ENCODE peak calls at places on chromosome 22, in seven cellular contexts. One of them, this sample, is unnamed.

GRCh38 chr22:18000441-18001039 is 23.8 kb downstream of the MICAL3 start:
- DNase-seq in cardiac muscle cell: peak
- DNase-seq in adipocyte: peak
- DNase-seq in fibroblast of lung: no peak
- DNase-seq in IMR-90: no peak
- DNase-seq in tibial artery: no peak
- DNase-seq in GM23338: peak
- DNase-seq in this sample: peak

GRCh38 chr22:19115628-19116027 is 6.6 kb downstream of the DGCR2 start:
- DNase-seq in cardiac muscle cell: no peak
- DNase-seq in adipocyte: no peak
- DNase-seq in fibroblast of lung: no peak
- DNase-seq in IMR-90: no peak
- DNase-seq in tibial artery: no peak
- DNase-seq in GM23338: no peak
- DNase-seq in this sample: peak

GRCh38 chr22:17774206-17774927 is at the start of gene BID:
- DNase-seq in cardiac muscle cell: peak
- DNase-seq in adipocyte: peak
- DNase-seq in fibroblast of lung: no peak
- DNase-seq in IMR-90: peak
- DNase-seq in tibial artery: no peak
- DNase-seq in GM23338: peak
- DNase-seq in this sample: no peak

GRCh38 chr22:42780070-42780540 is 59.4 kb upstream of the A4GALT start:
- DNase-seq in cardiac muscle cell: peak
- DNase-seq in adipocyte: peak
- DNase-seq in fibroblast of lung: peak
- DNase-seq in IMR-90: peak
- DNase-seq in tibial artery: peak
- DNase-seq in GM23338: peak
- DNase-seq in this sample: peak

GRCh38 chr22:17866621-17867020 is 92.4 kb upstream of the BID start:
- DNase-seq in cardiac muscle cell: no peak
- DNase-seq in adipocyte: no peak
- DNase-seq in fibroblast of lung: no peak
- DNase-seq in IMR-90: no peak
- DNase-seq in tibial artery: no peak
- DNase-seq in GM23338: no peak
- DNase-seq in this sample: no peak

GRCh38 chr22:42064629-42065028 is 6.0 kb downstream of the NAGA start:
- DNase-seq in cardiac muscle cell: no peak
- DNase-seq in adipocyte: no peak
- DNase-seq in fibroblast of lung: no peak
- DNase-seq in IMR-90: no peak
- DNase-seq in tibial artery: no peak
- DNase-seq in GM23338: no peak
- DNase-seq in this sample: no peak

GRCh38 chr22:36201630-36202312 is at the start of gene APOL4:
- DNase-seq in cardiac muscle cell: peak
- DNase-seq in adipocyte: peak
- DNase-seq in fibroblast of lung: peak
- DNase-seq in IMR-90: no peak
- DNase-seq in tibial artery: peak
- DNase-seq in GM23338: no peak
- DNase-seq in this sample: no peak

GRCh38 chr22:27715078-27715477 is 86.5 kb downstream of the MN1 start:
- DNase-seq in cardiac muscle cell: no peak
- DNase-seq in adipocyte: no peak
- DNase-seq in fibroblast of lung: no peak
- DNase-seq in IMR-90: no peak
- DNase-seq in tibial artery: no peak
- DNase-seq in GM23338: no peak
- DNase-seq in this sample: no peak

GRCh38 chr22:35609761-35610160 is 7.4 kb downstream of the MB start:
- DNase-seq in cardiac muscle cell: no peak
- DNase-seq in adipocyte: no peak
- DNase-seq in fibroblast of lung: no peak
- DNase-seq in IMR-90: no peak
- DNase-seq in tibial artery: no peak
- DNase-seq in GM23338: no peak
- DNase-seq in this sample: no peak

GRCh38 chr22:30305906-30306628 is 16.8 kb upstream of the CASTOR1 start:
- DNase-seq in cardiac muscle cell: no peak
- DNase-seq in adipocyte: no peak
- DNase-seq in fibroblast of lung: no peak
- DNase-seq in IMR-90: no peak
- DNase-seq in tibial artery: no peak
- DNase-seq in GM23338: no peak
- DNase-seq in this sample: no peak

GRCh38 chr22:36470994-36471331 is 10.5 kb downstream of the TXN2 start:
- DNase-seq in cardiac muscle cell: no peak
- DNase-seq in adipocyte: no peak
- DNase-seq in fibroblast of lung: peak
- DNase-seq in IMR-90: peak
- DNase-seq in tibial artery: no peak
- DNase-seq in GM23338: no peak
- DNase-seq in this sample: no peak

GRCh38 chr22:27381552-27381951 is 420.0 kb downstream of the MN1 start:
- DNase-seq in cardiac muscle cell: no peak
- DNase-seq in adipocyte: no peak
- DNase-seq in fibroblast of lung: no peak
- DNase-seq in IMR-90: no peak
- DNase-seq in tibial artery: no peak
- DNase-seq in GM23338: no peak
- DNase-seq in this sample: no peak

GRCh38 chr22:50627452-50627913 is 469 bp downstream of the ARSA start:
- DNase-seq in cardiac muscle cell: no peak
- DNase-seq in adipocyte: peak
- DNase-seq in fibroblast of lung: no peak
- DNase-seq in IMR-90: no peak
- DNase-seq in tibial artery: no peak
- DNase-seq in GM23338: peak
- DNase-seq in this sample: peak

GRCh38 chr22:35915477-35916013 is 113.1 kb downstream of the RBFOX2 start:
- DNase-seq in cardiac muscle cell: no peak
- DNase-seq in adipocyte: peak
- DNase-seq in fibroblast of lung: peak
- DNase-seq in IMR-90: peak
- DNase-seq in tibial artery: no peak
- DNase-seq in GM23338: no peak
- DNase-seq in this sample: no peak

GRCh38 chr22:36577019-36577418 is 48.1 kb upstream of the EIF3D start:
- DNase-seq in cardiac muscle cell: peak
- DNase-seq in adipocyte: peak
- DNase-seq in fibroblast of lung: peak
- DNase-seq in IMR-90: peak
- DNase-seq in tibial artery: no peak
- DNase-seq in GM23338: no peak
- DNase-seq in this sample: no peak

GRCh38 chr22:41290262-41291221 is 4.6 kb upstream of the RANGAP1 start:
- DNase-seq in cardiac muscle cell: peak
- DNase-seq in adipocyte: peak
- DNase-seq in fibroblast of lung: peak
- DNase-seq in IMR-90: peak
- DNase-seq in tibial artery: no peak
- DNase-seq in GM23338: peak
- DNase-seq in this sample: peak

GRCh38 chr22:38911434-38911833 is 39.4 kb upstream of the CBX6 start:
- DNase-seq in cardiac muscle cell: no peak
- DNase-seq in adipocyte: no peak
- DNase-seq in fibroblast of lung: no peak
- DNase-seq in IMR-90: no peak
- DNase-seq in tibial artery: no peak
- DNase-seq in GM23338: no peak
- DNase-seq in this sample: no peak

GRCh38 chr22:39362271-39362670 is 12.5 kb downstream of the SYNGR1 start:
- DNase-seq in cardiac muscle cell: no peak
- DNase-seq in adipocyte: no peak
- DNase-seq in fibroblast of lung: no peak
- DNase-seq in IMR-90: no peak
- DNase-seq in tibial artery: no peak
- DNase-seq in GM23338: peak
- DNase-seq in this sample: peak

GRCh38 chr22:25365491-25366261 is 146.2 kb downstream of the CRYBB2 start:
- DNase-seq in cardiac muscle cell: no peak
- DNase-seq in adipocyte: no peak
- DNase-seq in fibroblast of lung: no peak
- DNase-seq in IMR-90: no peak
- DNase-seq in tibial artery: peak
- DNase-seq in GM23338: no peak
- DNase-seq in this sample: no peak

GRCh38 chr22:35329114-35329847 is 29.6 kb downstream of the TOM1 start:
- DNase-seq in cardiac muscle cell: no peak
- DNase-seq in adipocyte: no peak
- DNase-seq in fibroblast of lung: no peak
- DNase-seq in IMR-90: no peak
- DNase-seq in tibial artery: no peak
- DNase-seq in GM23338: no peak
- DNase-seq in this sample: no peak

GRCh38 chr22:21455334-21456089 is 11.7 kb upstream of the TMEM191C start:
- DNase-seq in cardiac muscle cell: no peak
- DNase-seq in adipocyte: no peak
- DNase-seq in fibroblast of lung: no peak
- DNase-seq in IMR-90: no peak
- DNase-seq in tibial artery: no peak
- DNase-seq in GM23338: no peak
- DNase-seq in this sample: no peak

GRCh38 chr22:42471441-42471840 is 39.2 kb upstream of the NFAM1 start:
- DNase-seq in cardiac muscle cell: no peak
- DNase-seq in adipocyte: no peak
- DNase-seq in fibroblast of lung: no peak
- DNase-seq in IMR-90: no peak
- DNase-seq in tibial artery: no peak
- DNase-seq in GM23338: no peak
- DNase-seq in this sample: no peak

GRCh38 chr22:50626856-50627451 is 998 bp downstream of the ARSA start:
- DNase-seq in cardiac muscle cell: no peak
- DNase-seq in adipocyte: no peak
- DNase-seq in fibroblast of lung: no peak
- DNase-seq in IMR-90: no peak
- DNase-seq in tibial artery: no peak
- DNase-seq in GM23338: no peak
- DNase-seq in this sample: no peak

GRCh38 chr22:42635531-42635930 is 4.9 kb downstream of the ATP5MGL start:
- DNase-seq in cardiac muscle cell: peak
- DNase-seq in adipocyte: peak
- DNase-seq in fibroblast of lung: peak
- DNase-seq in IMR-90: peak
- DNase-seq in tibial artery: peak
- DNase-seq in GM23338: no peak
- DNase-seq in this sample: no peak

GRCh38 chr22:25448435-25449051 is 115.9 kb upstream of the GRK3 start:
- DNase-seq in cardiac muscle cell: peak
- DNase-seq in adipocyte: peak
- DNase-seq in fibroblast of lung: peak
- DNase-seq in IMR-90: peak
- DNase-seq in tibial artery: no peak
- DNase-seq in GM23338: peak
- DNase-seq in this sample: peak

GRCh38 chr22:45323695-45324094 is 14.0 kb downstream of the FAM118A start:
- DNase-seq in cardiac muscle cell: no peak
- DNase-seq in adipocyte: no peak
- DNase-seq in fibroblast of lung: no peak
- DNase-seq in IMR-90: no peak
- DNase-seq in tibial artery: no peak
- DNase-seq in GM23338: no peak
- DNase-seq in this sample: no peak
- H3K4me3 ChIP-seq in cardiac muscle cell: no peak
- H3K4me3 ChIP-seq in adipocyte: no peak
- H3K4me3 ChIP-seq in fibroblast of lung: no peak
- H3K4me3 ChIP-seq in IMR-90: no peak
- H3K4me3 ChIP-seq in tibial artery: no peak
- H3K4me3 ChIP-seq in GM23338: no peak
- H3K4me3 ChIP-seq in this sample: no peak

DNA sequence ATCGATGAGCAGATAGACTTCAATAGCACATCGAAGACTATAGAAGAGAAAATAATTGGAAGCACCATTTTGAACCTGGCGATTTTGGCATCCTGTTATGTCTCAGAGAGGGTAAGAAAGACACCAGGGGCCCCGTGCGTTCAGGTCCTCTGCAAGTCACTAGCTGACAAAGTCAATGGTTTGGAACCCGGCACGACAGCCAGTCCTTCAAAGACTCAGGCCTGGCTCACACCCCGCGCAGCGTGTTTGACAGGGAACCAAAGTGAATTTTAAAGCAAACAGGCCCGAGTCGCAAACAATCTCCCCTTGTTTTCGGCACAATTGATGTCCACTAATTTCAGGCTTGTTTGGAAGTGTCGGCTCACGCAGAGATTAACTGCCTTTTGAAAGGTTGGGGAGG is 716.6 kb downstream of the BRD1 start:
- DNase-seq in cardiac muscle cell: no peak
- DNase-seq in adipocyte: no peak
- DNase-seq in fibroblast of lung: no peak
- DNase-seq in IMR-90: no peak
- DNase-seq in tibial artery: no peak
- DNase-seq in GM23338: no peak
- DNase-seq in this sample: peak
- H3K4me3 ChIP-seq in cardiac muscle cell: no peak
- H3K4me3 ChIP-seq in adipocyte: no peak
- H3K4me3 ChIP-seq in fibroblast of lung: no peak
- H3K4me3 ChIP-seq in IMR-90: no peak
- H3K4me3 ChIP-seq in tibial artery: no peak
- H3K4me3 ChIP-seq in GM23338: no peak
- H3K4me3 ChIP-seq in this sample: no peak

GRCh38 chr22:44357962-44358553 is 45.3 kb upstream of the SHISAL1 start:
- DNase-seq in cardiac muscle cell: peak
- DNase-seq in adipocyte: no peak
- DNase-seq in fibroblast of lung: peak
- DNase-seq in IMR-90: peak
- DNase-seq in tibial artery: no peak
- DNase-seq in GM23338: no peak
- DNase-seq in this sample: peak
- H3K4me3 ChIP-seq in cardiac muscle cell: no peak
- H3K4me3 ChIP-seq in adipocyte: no peak
- H3K4me3 ChIP-seq in fibroblast of lung: no peak
- H3K4me3 ChIP-seq in IMR-90: no peak
- H3K4me3 ChIP-seq in tibial artery: no peak
- H3K4me3 ChIP-seq in GM23338: no peak
- H3K4me3 ChIP-seq in this sample: no peak

GRCh38 chr22:22820626-22821025 is 67.0 kb upstream of the IGLL5 start:
- DNase-seq in cardiac muscle cell: no peak
- DNase-seq in adipocyte: no peak
- DNase-seq in fibroblast of lung: no peak
- DNase-seq in IMR-90: no peak
- DNase-seq in tibial artery: no peak
- DNase-seq in GM23338: no peak
- DNase-seq in this sample: no peak

GRCh38 chr22:22820076-22820475 is 67.5 kb upstream of the IGLL5 start:
- DNase-seq in cardiac muscle cell: no peak
- DNase-seq in adipocyte: no peak
- DNase-seq in fibroblast of lung: no peak
- DNase-seq in IMR-90: no peak
- DNase-seq in tibial artery: no peak
- DNase-seq in GM23338: no peak
- DNase-seq in this sample: no peak

GRCh38 chr22:22821340-22821739 is 66.3 kb upstream of the IGLL5 start:
- DNase-seq in cardiac muscle cell: no peak
- DNase-seq in adipocyte: no peak
- DNase-seq in fibroblast of lung: no peak
- DNase-seq in IMR-90: no peak
- DNase-seq in tibial artery: no peak
- DNase-seq in GM23338: no peak
- DNase-seq in this sample: no peak

GRCh38 chr22:22823126-22823804 is 64.4 kb upstream of the IGLL5 start:
- DNase-seq in cardiac muscle cell: no peak
- DNase-seq in adipocyte: no peak
- DNase-seq in fibroblast of lung: no peak
- DNase-seq in IMR-90: no peak
- DNase-seq in tibial artery: no peak
- DNase-seq in GM23338: no peak
- DNase-seq in this sample: no peak

GRCh38 chr22:22822106-22822505 is 65.5 kb upstream of the IGLL5 start:
- DNase-seq in cardiac muscle cell: no peak
- DNase-seq in adipocyte: no peak
- DNase-seq in fibroblast of lung: no peak
- DNase-seq in IMR-90: no peak
- DNase-seq in tibial artery: no peak
- DNase-seq in GM23338: no peak
- DNase-seq in this sample: no peak
- H3K4me3 ChIP-seq in cardiac muscle cell: no peak
- H3K4me3 ChIP-seq in adipocyte: no peak
- H3K4me3 ChIP-seq in fibroblast of lung: no peak
- H3K4me3 ChIP-seq in IMR-90: no peak
- H3K4me3 ChIP-seq in tibial artery: no peak
- H3K4me3 ChIP-seq in GM23338: no peak
- H3K4me3 ChIP-seq in this sample: no peak

This sample was measured in H7.